ENCODE peak calls at places on chromosomes 16 and 17, in eight cellular contexts. N is esophagus muscularis mucosa; M is colonic mucosa; F is EL; B is A673; I is activated CD8-positive, alpha-beta memory T cell treated with anti-CD3 and anti-CD28 coated beads, Interleukin-2, amount 50 U/mL, for 48 hours; O is fibroblast of pulmonary artery; X is ELR. J is an unnamed sample.
A peak's percentile ranks its signal among the peaks of the same experiment; 100 is the strongest.

GRCh38 chr17:57245786-57246185 is 10.5 kb upstream of the MSI2 start:
- DNase-seq in N (no peak), M (no peak), F (no peak), B (no peak), I (no peak), O (no peak), X (no peak), J (no peak)

GRCh38 chr16:66250686-66251405 is 115.6 kb upstream of the CDH5 start:
- DNase-seq in N (peak; percentile 95), M (peak; percentile 48), F (peak; percentile 76), B (no peak), I (no peak), O (peak; percentile 92), X (peak; percentile 19), J (no peak)

GRCh38 chr17:1546292-1546922 is 16.2 kb downstream of the PITPNA start:
- DNase-seq in N (no peak), M (no peak), F (no peak), B (no peak), I (no peak), O (no peak), X (no peak), J (no peak)

GRCh38 chr17:2366747-2367494 is 29.6 kb downstream of the SGSM2 start:
- DNase-seq in N (no peak), M (no peak), F (no peak), B (no peak), I (no peak), O (peak; percentile 26), X (no peak), J (no peak)

GRCh38 chr17:59669411-59669810 is 37.8 kb downstream of the PTRH2 start:
- DNase-seq in N (no peak), M (no peak), F (no peak), B (no peak), I (no peak), O (no peak), X (peak; percentile 15), J (no peak)

GRCh38 chr17:9225305-9226101 is 204.2 kb downstream of the NTN1 start:
- DNase-seq in N (no peak), M (no peak), F (no peak), B (no peak), I (no peak), O (no peak), X (no peak), J (no peak)

GRCh38 chr17:36728030-36728991 is 126.9 kb downstream of the MRM1 start:
- DNase-seq in N (no peak), M (no peak), F (no peak), B (no peak), I (no peak), O (no peak), X (no peak), J (no peak)

GRCh38 chr17:65627892-65628622 is 66.6 kb upstream of the AXIN2 start:
- DNase-seq in N (no peak), M (peak; percentile 79), F (peak; percentile 74), B (no peak), I (no peak), O (peak; percentile 26), X (peak; percentile 89), J (peak; percentile 93)

GRCh38 chr16:5468488-5468887 is 370.9 kb upstream of the EEF2KMT start:
- DNase-seq in N (no peak), M (no peak), F (no peak), B (no peak), I (no peak), O (no peak), X (no peak), J (no peak)

GRCh38 chr16:12095275-12096161 is 119.0 kb downstream of the SNX29 start:
- DNase-seq in N (no peak), M (peak; percentile 66), F (peak; percentile 61), B (peak; percentile 61), I (peak; percentile 90), O (peak; percentile 68), X (peak; percentile 71), J (no peak)

J was measured in brain pericyte.